ENCODE peak calls at places on chromosomes 6 and 20, in four cellular contexts. I is HepG2, P is SK-N-SH, O is H1. N is an unnamed sample.

GRCh38 chr6:40907198-40907701 is 131.8 kb downstream of the UNC5CL start:
- DNase-seq in I (peak; percentile 19), P (peak; percentile 41), O (no peak), N (no peak)

GRCh38 chr6:63742060-63742459 is 106.5 kb downstream of the PHF3 start:
- DNase-seq in I (no peak), P (no peak), O (no peak), N (no peak)

GRCh38 chr20:59087829-59088433 is 45.3 kb upstream of the PRELID3B start:
- DNase-seq in I (peak; percentile 70), P (peak; percentile 55), O (peak; percentile 43), N (peak; percentile 25)

GRCh38 chr20:3209023-3209945 is at the start of gene ITPA:
- DNase-seq in I (peak; percentile 75), P (peak; percentile 89), O (no peak), N (peak; percentile 71)

GRCh38 chr20:19784511-19785172 is 26.6 kb downstream of the RIN2 start:
- DNase-seq in I (peak; percentile 75), P (peak; percentile 69), O (no peak), N (peak; percentile 42)

GRCh38 chr6:168277274-168277669 is 42.3 kb downstream of the DACT2 start:
- DNase-seq in I (no peak), P (no peak), O (no peak), N (no peak)

GRCh38 chr20:48776306-48776705 is 51.5 kb downstream of the PREX1 start:
- DNase-seq in I (no peak), P (peak; percentile 67), O (no peak), N (no peak)

GRCh38 chr20:25308671-25309394 is 60.9 kb downstream of the PYGB start:
- DNase-seq in I (peak; percentile 28), P (no peak), O (no peak), N (no peak)

GRCh38 chr6:116557863-116558262 is 4.3 kb downstream of the CALHM4 start:
- DNase-seq in I (peak; percentile 22), P (no peak), O (no peak), N (no peak)

GRCh38 chr6:11744753-11745152 is 33.9 kb downstream of the ADTRP start:
- DNase-seq in I (no peak), P (no peak), O (no peak), N (no peak)

GRCh38 chr6:33875696-33876095 is 71.9 kb upstream of the MLN start:
- DNase-seq in I (no peak), P (peak; percentile 67), O (no peak), N (no peak)

GRCh38 chr6:159451051-159451450 is 242.0 kb downstream of the SOD2 start:
- DNase-seq in I (no peak), P (no peak), O (no peak), N (no peak)

DNA sequence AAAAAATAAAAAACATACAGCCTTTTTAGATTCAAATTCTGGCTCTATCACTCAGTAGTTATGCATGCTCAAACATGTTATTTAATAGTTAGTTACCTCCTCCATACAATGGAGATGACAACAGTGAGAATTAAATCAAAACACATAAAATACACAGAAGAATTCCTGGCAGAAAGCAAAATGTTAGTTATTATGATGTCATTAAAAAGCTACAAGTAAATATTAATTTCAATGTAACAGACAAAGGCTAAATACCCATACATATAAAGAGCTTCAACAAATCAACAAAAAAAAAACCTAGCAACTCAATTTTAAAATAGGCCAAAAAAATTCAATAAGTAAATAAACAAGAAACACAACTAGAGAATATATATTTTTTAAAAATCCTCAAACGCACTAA is 21.4 kb downstream of the PLN start:
- DNase-seq in I (no peak), P (no peak), O (no peak), N (no peak)
- TF ChIP-seq GABPA in I (no peak), P (no peak), O (no peak), N (no peak)

DNA sequence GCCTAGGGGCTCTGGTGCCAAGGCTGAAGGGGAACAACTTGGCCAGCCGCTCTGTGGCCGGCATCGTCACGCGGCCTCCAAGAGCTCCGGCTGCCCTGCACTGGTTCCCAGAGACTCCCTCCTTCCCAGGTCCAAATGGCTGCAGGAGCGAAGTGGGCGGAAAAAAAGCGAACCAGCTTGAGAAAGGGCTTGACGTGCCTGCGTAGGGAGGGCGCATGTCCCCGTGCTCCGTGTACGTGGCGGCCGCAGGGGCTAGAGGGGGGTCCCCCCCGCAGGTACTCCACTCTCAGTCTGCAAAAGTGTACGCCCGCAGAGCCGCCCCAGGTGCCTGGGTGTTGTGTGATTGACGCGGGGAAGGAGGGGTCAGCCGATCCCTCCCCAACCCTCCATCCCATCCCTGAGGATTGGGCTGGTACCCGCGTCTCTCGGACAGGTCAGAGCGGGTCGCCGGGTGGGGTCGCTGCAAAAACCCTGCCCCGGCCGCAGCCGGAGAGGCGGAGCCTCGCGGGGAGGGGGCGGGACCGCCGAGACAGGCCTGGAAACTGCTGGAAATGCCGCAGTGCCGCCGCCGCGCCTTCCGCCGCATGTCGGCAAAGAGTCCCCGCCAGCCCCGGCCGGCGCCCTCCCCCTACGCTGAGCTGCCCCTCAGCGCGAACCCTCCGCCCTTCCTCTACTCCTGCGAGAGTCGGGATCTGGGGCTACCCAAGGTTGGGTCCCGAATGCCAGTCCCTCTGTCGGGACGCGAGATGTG is 814 bp upstream of the HSP90AB1 start:
- DNase-seq in I (peak; percentile 93), P (peak; percentile 93), O (peak; percentile 93), N (peak; percentile 77)
- TF ChIP-seq CTCF in I (peak; percentile 89), P (peak; percentile 51), O (peak; percentile 40), N (no peak)

GRCh38 chr6:90222724-90223198 is 73.9 kb downstream of the BACH2 start:
- DNase-seq in I (peak; percentile 27), P (no peak), O (no peak), N (no peak)
- TF ChIP-seq GABPA in I (no peak), P (no peak), O (no peak), N (no peak)

DNA sequence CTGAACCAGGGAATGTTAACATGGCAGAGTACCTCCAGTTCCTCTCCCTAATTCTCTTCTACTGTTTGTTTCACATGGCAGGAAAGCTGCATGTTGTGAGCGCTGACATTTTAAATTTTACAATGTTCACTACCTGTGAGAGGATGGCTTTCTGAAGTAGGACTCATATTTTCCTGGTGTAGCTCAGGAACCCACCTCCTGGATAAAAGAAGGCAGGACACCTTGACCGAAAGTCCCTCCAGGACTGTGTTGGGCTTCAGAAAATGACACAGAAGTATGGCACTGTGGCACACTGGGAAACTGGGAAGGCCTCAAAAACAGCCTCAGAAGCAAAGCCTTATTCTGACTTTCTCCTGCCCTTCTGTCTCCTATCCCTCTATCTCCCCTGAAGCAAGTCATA is 33.3 kb downstream of the PTPRK start:
- DNase-seq in I (peak; percentile 46), P (no peak), O (no peak), N (no peak)
- TF ChIP-seq CTCF in I (peak; percentile 60), P (peak; percentile 48), O (peak; percentile 55), N (no peak)

DNA sequence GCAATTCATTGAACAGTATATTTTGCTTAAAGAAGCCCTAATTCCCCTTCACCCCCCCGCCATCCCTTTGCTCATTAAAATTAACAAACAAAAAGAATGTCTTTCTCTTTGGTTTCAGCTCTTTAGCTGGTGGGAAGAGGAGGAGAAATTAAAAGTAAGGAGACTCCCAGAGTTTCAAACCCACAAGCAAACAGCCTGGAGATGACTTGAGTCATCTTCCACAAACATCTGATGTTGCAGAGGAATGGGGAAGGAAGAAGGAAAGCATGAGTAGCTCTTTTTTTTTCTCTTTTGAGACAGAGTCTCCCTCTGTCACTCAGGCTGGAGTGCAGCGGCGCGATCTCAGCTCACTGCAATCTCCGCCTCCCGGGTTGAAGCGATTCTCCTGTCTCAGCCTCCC is 189.6 kb downstream of the ADAT2 start:
- DNase-seq in I (no peak), P (no peak), O (no peak), N (no peak)
- TF ChIP-seq GABPA in I (no peak), P (no peak), O (no peak), N (no peak)